ENCODE peak calls at places on chromosomes 5 and 9, in seven cellular contexts. W is GM06990, I is AG04449, E is NB4, Y is mammary epithelial cell, O is A549, Z is HCT116. P is an unnamed sample.

GRCh38 chr5:37628876-37629275 is 211.0 kb downstream of the GDNF start:
- DNase-seq in W (no peak), I (no peak), E (no peak), Y (no peak), O (no peak), Z (no peak), P (no peak)

GRCh38 chr9:70589571-70590263 is 175.3 kb upstream of the KLF9 start:
- DNase-seq in W (no peak), I (peak; percentile 81), E (no peak), Y (peak; percentile 49), O (no peak), Z (no peak), P (no peak)

GRCh38 chr9:126386088-126386487 is 59.5 kb downstream of the MVB12B start:
- DNase-seq in W (no peak), I (no peak), E (peak; percentile 43), Y (no peak), O (peak; percentile 42), Z (no peak), P (no peak)

GRCh38 chr5:145960848-145961600 is 24.6 kb downstream of the SH3RF2 start:
- DNase-seq in W (no peak), I (no peak), E (no peak), Y (peak; percentile 52), O (no peak), Z (no peak), P (no peak)

GRCh38 chr5:91269198-91269597 is 113.9 kb downstream of the ARRDC3 start:
- DNase-seq in W (no peak), I (no peak), E (peak; percentile 16), Y (peak; percentile 17), O (no peak), Z (no peak), P (no peak)

GRCh38 chr5:139798883-139799282 is 3.3 kb downstream of the PSD2 start:
- DNase-seq in W (no peak), I (no peak), E (no peak), Y (no peak), O (no peak), Z (no peak), P (no peak)

GRCh38 chr9:131068076-131068816 is 28.1 kb upstream of the AIF1L start:
- DNase-seq in W (no peak), I (no peak), E (no peak), Y (no peak), O (no peak), Z (no peak), P (no peak)

GRCh38 chr9:127770905-127771569 is 7.4 kb downstream of the SH2D3C start:
- DNase-seq in W (peak; percentile 97), I (peak; percentile 50), E (peak; percentile 98), Y (peak; percentile 97), O (peak; percentile 98), Z (peak; percentile 95), P (peak; percentile 98)

GRCh38 chr5:77843570-77844407 is 67.7 kb upstream of the TBCA start:
- DNase-seq in W (no peak), I (no peak), E (no peak), Y (no peak), O (no peak), Z (no peak), P (no peak)

GRCh38 chr5:77845273-77845646 is 69.1 kb upstream of the TBCA start:
- DNase-seq in W (no peak), I (no peak), E (no peak), Y (no peak), O (no peak), Z (no peak), P (no peak)

GRCh38 chr5:77842247-77842646 is 66.1 kb upstream of the TBCA start:
- DNase-seq in W (no peak), I (no peak), E (no peak), Y (no peak), O (no peak), Z (no peak), P (no peak)

GRCh38 chr5:77846422-77847128 is 70.4 kb upstream of the TBCA start:
- DNase-seq in W (no peak), I (no peak), E (no peak), Y (no peak), O (no peak), Z (no peak), P (peak; percentile 30)

GRCh38 chr5:77844408-77845272 is 68.5 kb upstream of the TBCA start:
- DNase-seq in W (peak; percentile 23), I (no peak), E (no peak), Y (no peak), O (no peak), Z (no peak), P (no peak)
- TF ChIP-seq CTCF in W (peak; percentile 17), I (peak; percentile 30), E (no peak), Y (peak; percentile 12), O (no peak), Z (no peak), P (no peak)

GRCh38 chr9:7342229-7342628 is 457.3 kb downstream of the DMAC1 start:
- DNase-seq in W (no peak), I (no peak), E (peak; percentile 51), Y (no peak), O (no peak), Z (no peak), P (no peak)
- TF ChIP-seq CTCF in W (no peak), I (no peak), E (peak; percentile 33), Y (no peak), O (no peak), Z (no peak), P (no peak)

GRCh38 chr9:76729980-76730737 is 34.1 kb upstream of the PCA3 start:
- DNase-seq in W (no peak), I (no peak), E (no peak), Y (no peak), O (no peak), Z (no peak), P (no peak)
- TF ChIP-seq CTCF in W (no peak), I (no peak), E (no peak), Y (no peak), O (no peak), Z (no peak), P (no peak)

DNA sequence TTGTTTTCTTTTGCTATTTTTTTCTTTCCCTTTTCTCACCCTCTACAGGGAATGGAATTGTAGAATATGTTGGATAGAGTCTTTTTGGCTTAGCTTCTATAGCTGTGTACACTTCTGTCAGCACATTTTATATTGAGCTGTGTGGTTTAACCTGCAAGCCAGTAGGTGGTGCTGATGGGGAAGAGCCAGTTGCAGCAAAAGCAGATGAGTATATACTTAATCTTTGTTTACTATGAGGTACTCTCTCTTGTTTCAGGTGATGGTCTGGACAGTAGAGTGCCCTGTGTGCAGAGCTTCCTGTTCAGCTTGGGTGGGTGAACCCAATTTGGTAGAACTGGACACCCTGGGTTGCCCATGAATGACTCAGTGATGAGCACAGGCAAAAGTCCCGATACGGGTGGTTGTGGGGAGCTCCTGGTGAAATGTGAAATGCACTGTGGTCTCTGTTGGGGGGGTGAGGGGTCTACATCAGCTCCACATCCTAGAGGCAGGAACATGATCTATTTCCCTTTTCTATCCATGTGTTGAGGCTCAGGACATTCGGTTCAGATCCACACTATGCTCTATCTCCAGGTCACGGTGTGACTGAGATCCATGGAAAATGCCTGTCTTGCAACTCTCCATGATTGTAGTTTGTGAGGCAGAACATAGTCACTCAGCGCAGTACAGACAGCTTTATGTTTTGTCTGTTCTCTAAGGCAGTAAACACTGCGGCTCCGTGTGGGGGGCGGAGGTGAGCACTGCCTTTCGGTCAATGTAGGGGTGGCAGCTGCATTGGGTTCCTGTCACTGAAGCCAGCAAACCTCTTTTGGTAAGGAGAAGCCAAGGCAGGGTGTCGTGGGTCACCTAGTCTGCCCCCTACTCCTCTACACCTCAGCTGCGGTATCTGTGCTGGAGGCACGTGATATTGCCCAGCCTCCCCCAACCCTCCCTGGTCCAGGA is 353.2 kb downstream of the PRR16 start:
- DNase-seq in W (no peak), I (no peak), E (peak; percentile 19), Y (peak; percentile 5), O (peak; percentile 9), Z (no peak), P (no peak)
- TF ChIP-seq CTCF in W (peak; percentile 26), I (peak; percentile 40), E (no peak), Y (peak; percentile 69), O (no peak), Z (peak; percentile 64), P (peak; percentile 63)

GRCh38 chr5:78492216-78492615 is 131.8 kb downstream of the SCAMP1 start:
- DNase-seq in W (no peak), I (no peak), E (no peak), Y (no peak), O (no peak), Z (no peak), P (no peak)
- TF ChIP-seq CTCF in W (no peak), I (no peak), E (no peak), Y (peak; percentile 2), O (no peak), Z (no peak), P (no peak)

GRCh38 chr9:18060304-18060934 is 413.5 kb upstream of the ADAMTSL1 start:
- DNase-seq in W (no peak), I (no peak), E (no peak), Y (no peak), O (no peak), Z (no peak), P (no peak)
- TF ChIP-seq CTCF in W (no peak), I (no peak), E (no peak), Y (peak; percentile 36), O (no peak), Z (peak; percentile 32), P (peak; percentile 59)

P was measured in neural crest cell.